ENCODE peak calls at places on chromosomes 13 and 19, in four cellular contexts. J is heart left ventricle; E is CD4-positive, alpha-beta memory T cell; S is BE2C. W is an unnamed sample. For H3K4me1, the result is how much of the 10 kb centered on the place peaks cover.

GRCh38 chr13:39347926-39348901 is 254.8 kb downstream of the LHFPL6 start:
- DNase-seq in J (peak), E (no peak), S (no peak), W (peak)

GRCh38 chr13:45683701-45684100 is 18.4 kb upstream of the CBY2 start:
- DNase-seq in E (no peak), J (no peak), S (no peak), W (no peak)

GRCh38 chr19:18021121-18021755 is 13.3 kb downstream of the ARRDC2 start:
- DNase-seq in J (peak), S (no peak), E (peak), W (peak)

GRCh38 chr13:108572782-108573211 is 56.6 kb upstream of the MYO16 start:
- DNase-seq in S (no peak), J (no peak), E (no peak), W (no peak)

GRCh38 chr19:4624733-4625362 is 14.5 kb upstream of the TNFAIP8L1 start:
- DNase-seq in E (no peak), J (no peak), S (peak), W (no peak)

GRCh38 chr19:18804139-18804601 is 13.1 kb upstream of the COMP start:
- DNase-seq in S (no peak), J (no peak), E (no peak), W (no peak)

GRCh38 chr19:22620912-22621311 is 13.2 kb upstream of the ZNF492 start:
- DNase-seq in J (no peak), S (no peak), E (no peak), W (no peak)

GRCh38 chr13:22079961-22080360 is 409.1 kb downstream of the FGF9 start:
- DNase-seq in J (no peak), E (no peak), S (no peak), W (no peak)

GRCh38 chr13:113542751-113543424 is 41.7 kb upstream of the TFDP1 start:
- DNase-seq in E (no peak), J (no peak), S (no peak), W (no peak)

GRCh38 chr13:47146991-47147783 is 250.3 kb upstream of the HTR2A start:
- DNase-seq in S (peak), E (no peak), J (no peak), W (no peak)

GRCh38 chr13:33109319-33109718 is 93.1 kb downstream of the KL start:
- DNase-seq in E (no peak), S (no peak), J (no peak), W (peak)

GRCh38 chr13:25179810-25180437 is 7.8 kb upstream of the AMER2 start:
- DNase-seq in E (no peak), J (no peak), S (no peak), W (no peak)

GRCh38 chr19:4543444-4543843 is 3.6 kb upstream of the LRG1 start:
- DNase-seq in S (no peak), E (no peak), J (no peak), W (no peak)

GRCh38 chr19:5291588-5292193 is 48.9 kb downstream of the PTPRS start:
- DNase-seq in E (no peak), S (no peak), J (no peak), W (no peak)

GRCh38 chr19:9912551-9913236 is 23.6 kb downstream of the OLFM2 start:
- DNase-seq in S (no peak), J (no peak), E (no peak), W (no peak)
- H3K4me3 ChIP-seq in S (no peak), J (no peak), E (no peak), W (peak)

GRCh38 chr19:21513651-21514050 is 8.2 kb downstream of the ZNF429 start:
- DNase-seq in S (no peak), E (no peak), J (no peak), W (no peak)
- H3K4me1 ChIP-seq in S (under half), E (under half), J (under half), W (under half)

GRCh38 chr19:53795019-53795418 is 29.1 kb downstream of the NLRP12 start:
- DNase-seq in J (no peak), S (no peak), E (no peak), W (no peak)

GRCh38 chr19:53789708-53790678 is 34.1 kb downstream of the NLRP12 start:
- DNase-seq in J (no peak), S (no peak), E (no peak), W (no peak)

GRCh38 chr19:53792721-53793433 is 31.2 kb downstream of the NLRP12 start:
- DNase-seq in J (peak), E (peak), S (peak), W (peak)
- H3K4me3 ChIP-seq in J (no peak), E (no peak), S (no peak), W (no peak)

GRCh38 chr19:45218426-45218825 is 26.8 kb downstream of the EXOC3L2 start:
- DNase-seq in J (no peak), E (no peak), S (no peak), W (no peak)
- H3K4me1 ChIP-seq in J (under half), E (under half), S (under half), W (under half)

GRCh38 chr13:63542704-63543215 is 2127.1 kb upstream of the PCDH20 start:
- DNase-seq in J (no peak), E (no peak), S (peak), W (no peak)
- H3K4me3 ChIP-seq in J (no peak), E (no peak), S (no peak), W (no peak)

DNA sequence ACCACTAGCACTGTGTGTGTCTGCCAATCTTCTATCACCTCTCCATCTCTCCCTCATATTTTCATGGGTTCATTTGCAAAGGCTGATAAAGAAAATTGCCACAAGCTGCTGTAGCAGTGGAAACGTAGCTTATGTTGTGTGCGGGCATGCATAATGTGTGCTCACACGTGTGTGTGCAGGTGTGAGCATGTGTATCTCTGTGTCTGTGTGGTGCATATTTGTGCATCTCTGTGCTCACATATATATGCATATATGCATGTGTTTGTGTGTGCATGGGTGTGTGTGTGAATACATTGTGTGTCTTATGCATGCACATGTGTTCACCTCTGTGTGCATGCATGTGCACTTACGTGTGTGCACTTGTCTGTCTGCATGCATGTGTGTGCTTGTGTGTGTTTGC is 181.8 kb upstream of the UBL3 start:
- DNase-seq in E (no peak), J (no peak), S (no peak), W (no peak)
- H3K4me1 ChIP-seq in E (under half), J (under half), S (under half), W (under half)

W was measured in A673.